ENCODE peak calls at places on chromosomes 1 and 21, in six cellular contexts. I is MCF 10A, Y is glomerular endothelial cell, U is NCI-H2171 treated with DMSO at 0.1 percent for 48 hours, P is activated T-cell treated with anti-CD3 and anti-CD28 coated beads for 1 hour, M is ovary. A is an unnamed sample.
A peak's percentile ranks its signal among the peaks of the same experiment; 100 is the strongest.

GRCh38 chr1:87834941-87835340 is 506.3 kb downstream of the LMO4 start:
- DNase-seq in I (peak; percentile 66), Y (no peak), U (no peak), P (no peak), M (no peak), A (no peak)

GRCh38 chr1:10339815-10340214 is 59.0 kb upstream of the PGD start:
- DNase-seq in I (peak; percentile 31), Y (peak; percentile 57), U (no peak), P (no peak), M (no peak), A (peak; percentile 35)

GRCh38 chr1:151135433-151136385 is 10.7 kb downstream of the SEMA6C start:
- DNase-seq in I (no peak), Y (no peak), U (no peak), P (no peak), M (no peak), A (no peak)

GRCh38 chr1:176609556-176610408 is 146.8 kb downstream of the PAPPA2 start:
- DNase-seq in I (peak; percentile 11), Y (no peak), U (no peak), P (no peak), M (no peak), A (no peak)

GRCh38 chr1:67726224-67726623 is 41.2 kb downstream of the GADD45A start:
- DNase-seq in I (peak; percentile 74), Y (no peak), U (no peak), P (no peak), M (no peak), A (no peak)

GRCh38 chr1:202959276-202959620 is 1.1 kb upstream of the ADIPOR1 start:
- DNase-seq in I (peak; percentile 86), Y (no peak), U (peak; percentile 62), P (no peak), M (no peak), A (peak; percentile 61)

GRCh38 chr1:59243544-59243943 is 53.4 kb upstream of the FGGY start:
- DNase-seq in I (no peak), Y (no peak), U (peak; percentile 72), P (no peak), M (no peak), A (peak; percentile 91)

GRCh38 chr1:100430368-100430767 is 78.1 kb downstream of the CDC14A start:
- DNase-seq in I (peak; percentile 14), Y (no peak), U (no peak), P (no peak), M (no peak), A (peak; percentile 92)

GRCh38 chr1:110829955-110830553 is 42.9 kb upstream of the CD53 start:
- DNase-seq in I (peak; percentile 62), Y (no peak), U (peak; percentile 80), P (no peak), M (no peak), A (peak; percentile 63)

GRCh38 chr1:202837746-202838145 is 27.0 kb downstream of the PCAT6 start:
- DNase-seq in I (no peak), Y (no peak), U (no peak), P (no peak), M (no peak), A (no peak)

GRCh38 chr1:208137144-208137682 is 107.0 kb downstream of the PLXNA2 start:
- DNase-seq in I (peak; percentile 39), Y (no peak), U (peak; percentile 92), P (no peak), M (no peak), A (peak; percentile 95)

GRCh38 chr1:202088216-202088615 is 34.5 kb upstream of the GPR37L1 start:
- DNase-seq in I (no peak), Y (no peak), U (no peak), P (no peak), M (no peak), A (peak; percentile 52)

GRCh38 chr21:45352621-45353125 is 52.3 kb upstream of the COL18A1 start:
- DNase-seq in I (no peak), Y (no peak), U (no peak), P (no peak), M (no peak), A (peak; percentile 83)

GRCh38 chr1:101632548-101633256 is 364.0 kb downstream of the OLFM3 start:
- DNase-seq in I (no peak), Y (no peak), U (no peak), P (no peak), M (no peak), A (peak; percentile 4)

GRCh38 chr1:172293379-172293778 is 127.1 kb upstream of the C1orf105 start:
- DNase-seq in I (no peak), Y (no peak), U (no peak), P (no peak), M (no peak), A (no peak)

GRCh38 chr1:164602480-164603093 is 43.6 kb downstream of the PBX1 start:
- DNase-seq in I (peak; percentile 50), Y (no peak), U (peak; percentile 55), P (no peak), M (peak; percentile 68), A (peak; percentile 85)

GRCh38 chr1:32890516-32891240 is 4.4 kb downstream of the HPCA start:
- DNase-seq in I (no peak), Y (no peak), U (no peak), P (no peak), M (no peak), A (no peak)

GRCh38 chr1:181089017-181089776 is 697 bp downstream of the IER5 start:
- DNase-seq in I (no peak), Y (no peak), U (no peak), P (peak; percentile 32), M (peak; percentile 35), A (peak; percentile 85)

GRCh38 chr1:51853360-51853759 is 25.2 kb downstream of the NRDC start:
- DNase-seq in I (no peak), Y (no peak), U (no peak), P (no peak), M (no peak), A (no peak)

GRCh38 chr1:197774691-197775281 is 494 bp downstream of the DENND1B start:
- DNase-seq in I (peak; percentile 52), Y (no peak), U (peak; percentile 32), P (peak; percentile 25), M (peak; percentile 48), A (peak; percentile 85)

GRCh38 chr1:223207293-223208066 is 64.4 kb upstream of the TLR5 start:
- DNase-seq in I (peak; percentile 30), Y (no peak), U (peak; percentile 65), P (no peak), M (no peak), A (no peak)

GRCh38 chr21:42043201-42043895 is 27.8 kb upstream of the UMODL1 start:
- DNase-seq in I (no peak), Y (no peak), U (no peak), P (no peak), M (no peak), A (no peak)

GRCh38 chr1:6471969-6472368 is 6.0 kb upstream of the TNFRSF25 start:
- DNase-seq in I (peak; percentile 84), Y (no peak), U (no peak), P (no peak), M (no peak), A (no peak)

GRCh38 chr1:32876341-32877210 is 5.9 kb upstream of the FNDC5 start:
- DNase-seq in I (peak; percentile 58), Y (no peak), U (peak; percentile 26), P (no peak), M (no peak), A (peak; percentile 72)

GRCh38 chr21:38853421-38853919 is 47.7 kb downstream of the ETS2 start:
- DNase-seq in I (peak; percentile 99), Y (peak; percentile 79), U (no peak), P (no peak), M (no peak), A (peak; percentile 88)

GRCh38 chr1:216032977-216033376 is 390.3 kb downstream of the USH2A start:
- DNase-seq in I (no peak), Y (no peak), U (no peak), P (no peak), M (no peak), A (no peak)